ENCODE peak calls at places on chromosome X, in six cellular contexts. K is HepG2, U is SK-N-SH, P is A549, Q is K562, O is GM12878. G is an unnamed sample.

GRCh38 chrX:116317409-116317808 is 119.0 kb upstream of the SLC6A14 start:
- DNase-seq in K (no peak), Q (no peak), U (no peak), O (no peak), P (no peak), G (no peak)

GRCh38 chrX:53831662-53832635 is 145.4 kb upstream of the HUWE1 start:
- DNase-seq in K (peak; percentile 20), P (peak; percentile 40), U (peak; percentile 45), Q (peak; percentile 19), O (peak; percentile 40), G (peak; percentile 48)

GRCh38 chrX:9706426-9706825 is 59.2 kb downstream of the GPR143 start:
- DNase-seq in O (no peak), K (no peak), U (no peak), P (no peak), Q (no peak), G (no peak)

GRCh38 chrX:1484638-1485019 is 31.9 kb upstream of the ASMTL start:
- DNase-seq in O (no peak), K (no peak), U (no peak), Q (no peak), P (no peak), G (no peak)

GRCh38 chrX:100648601-100649417 is 4.8 kb downstream of the SRPX2 start:
- DNase-seq in O (no peak), K (peak; percentile 60), U (no peak), Q (no peak), P (no peak), G (no peak)

GRCh38 chrX:124239324-124239723 is 93.1 kb upstream of the TEX13D start:
- DNase-seq in Q (no peak), O (no peak), P (no peak), K (no peak), U (no peak), G (no peak)

GRCh38 chrX:19579485-19579884 is 64.2 kb upstream of the MAP3K15 start:
- DNase-seq in Q (no peak), U (no peak), K (no peak), P (no peak), O (no peak), G (no peak)

GRCh38 chrX:20529711-20530110 is 263.0 kb upstream of the RPS6KA3 start:
- DNase-seq in U (no peak), P (no peak), O (no peak), Q (no peak), K (no peak), G (no peak)

GRCh38 chrX:53681661-53682060 is 4.9 kb downstream of the HUWE1 start:
- DNase-seq in U (no peak), Q (no peak), O (no peak), K (no peak), P (no peak), G (no peak)

GRCh38 chrX:19257001-19257400 is 86.7 kb upstream of the PDHA1 start:
- DNase-seq in O (no peak), U (no peak), P (no peak), Q (no peak), K (no peak), G (no peak)

GRCh38 chrX:17024896-17025295 is 78.4 kb downstream of the REPS2 start:
- DNase-seq in Q (no peak), U (peak; percentile 36), P (no peak), O (no peak), K (peak; percentile 7), G (peak; percentile 38)

GRCh38 chrX:17735396-17735795 is 1.9 kb upstream of the SCML1 start:
- DNase-seq in Q (no peak), O (no peak), P (no peak), K (peak; percentile 27), U (no peak), G (no peak)

GRCh38 chrX:153766871-153767673 is 3.0 kb downstream of the PLXNB3 start:
- DNase-seq in K (no peak), P (no peak), U (peak; percentile 38), O (no peak), Q (no peak), G (no peak)

GRCh38 chrX:129682979-129683378 is 28.2 kb upstream of the APLN start:
- DNase-seq in K (no peak), P (no peak), Q (no peak), U (no peak), O (no peak), G (no peak)

GRCh38 chrX:133290076-133290475 is 71.9 kb upstream of the TFDP3 start:
- DNase-seq in O (no peak), Q (no peak), K (no peak), U (no peak), P (no peak), G (no peak)

GRCh38 chrX:133783273-133783672 is 202.1 kb downstream of the GPC3 start:
- DNase-seq in K (no peak), P (no peak), U (no peak), Q (no peak), O (peak; percentile 16), G (no peak)

GRCh38 chrX:145190801-145191389 is 56.4 kb upstream of the SPANXN1 start:
- DNase-seq in U (peak; percentile 12), Q (peak; percentile 5), K (peak; percentile 0), O (no peak), P (no peak), G (no peak)

GRCh38 chrX:149652232-149652981 is 20.8 kb upstream of the TMEM185A start:
- DNase-seq in U (no peak), K (no peak), O (no peak), Q (no peak), P (no peak), G (no peak)

GRCh38 chrX:132740316-132741123 is 217.9 kb downstream of the HS6ST2 start:
- DNase-seq in Q (peak; percentile 27), K (no peak), U (peak; percentile 25), O (no peak), P (no peak), G (no peak)

GRCh38 chrX:2645563-2645962 is 45.5 kb upstream of the CD99 start:
- DNase-seq in P (no peak), Q (no peak), U (no peak), K (no peak), O (no peak), G (no peak)

GRCh38 chrX:154840856-154841255 is 6.4 kb upstream of the SMIM9 start:
- DNase-seq in K (peak; percentile 16), U (peak; percentile 45), P (peak; percentile 28), Q (peak; percentile 63), O (no peak), G (no peak)

GRCh38 chrX:123219916-123220315 is 35.8 kb downstream of the GRIA3 start:
- DNase-seq in K (peak; percentile 11), P (no peak), U (peak; percentile 27), Q (no peak), O (no peak), G (no peak)

GRCh38 chrX:40459576-40460158 is 121.1 kb upstream of the ATP6AP2 start:
- DNase-seq in K (no peak), P (no peak), O (no peak), U (peak; percentile 43), Q (no peak), G (peak; percentile 49)

GRCh38 chrX:77493677-77494553 is 46.7 kb downstream of the FGF16 start:
- DNase-seq in Q (peak; percentile 9), P (no peak), K (peak; percentile 7), O (no peak), U (no peak), G (peak; percentile 59)

GRCh38 chrX:21354725-21355124 is 19.5 kb upstream of the CNKSR2 start:
- DNase-seq in Q (no peak), O (no peak), K (peak; percentile 1), U (no peak), P (no peak), G (no peak)

GRCh38 chrX:22095306-22095705 is 63.2 kb downstream of the PHEX start:
- DNase-seq in K (no peak), U (no peak), O (no peak), Q (no peak), P (no peak), G (no peak)

DNA sequence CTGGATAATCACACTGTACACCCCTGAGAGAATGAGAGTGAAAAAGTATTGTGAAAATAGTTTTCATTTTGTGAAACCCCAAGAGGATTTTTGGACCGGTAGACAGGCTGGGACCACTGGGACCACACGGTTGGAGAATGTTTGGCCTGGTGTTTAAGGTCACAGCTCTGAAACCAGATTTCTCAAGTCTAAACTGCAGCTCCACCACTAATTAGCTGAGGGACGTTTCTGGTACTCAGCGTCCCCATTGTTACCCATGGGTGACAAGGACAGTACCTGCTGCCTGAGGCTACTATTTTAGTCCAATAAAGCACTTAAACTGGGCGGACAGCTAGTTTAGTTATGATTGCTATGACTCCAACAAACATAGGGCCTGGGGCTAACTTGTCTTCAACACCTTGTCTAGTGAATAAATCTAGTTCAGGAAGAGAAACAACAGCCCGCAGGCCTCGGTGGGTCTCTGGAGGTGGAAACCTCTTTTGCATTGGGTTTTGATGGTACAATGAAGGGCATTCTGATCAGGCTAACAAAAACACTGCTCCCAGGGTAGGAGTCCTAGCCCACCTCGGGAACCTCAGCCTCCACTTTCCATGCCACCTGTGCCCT is 509 bp upstream of the USP11 start:
- DNase-seq in U (no peak), Q (no peak), O (no peak), P (no peak), K (no peak), G (no peak)
- TF ChIP-seq CHD2 in U (no peak), Q (no peak), O (no peak), P (no peak), K (no peak), G (no peak)

GRCh38 chrX:119654112-119654531 is 38.8 kb downstream of the SEPTIN6 start:
- DNase-seq in O (no peak), U (peak; percentile 12), Q (no peak), P (no peak), K (no peak), G (no peak)

GRCh38 chrX:119659522-119659921 is 33.4 kb downstream of the SEPTIN6 start:
- DNase-seq in U (no peak), O (no peak), P (no peak), K (no peak), Q (no peak), G (no peak)

DNA sequence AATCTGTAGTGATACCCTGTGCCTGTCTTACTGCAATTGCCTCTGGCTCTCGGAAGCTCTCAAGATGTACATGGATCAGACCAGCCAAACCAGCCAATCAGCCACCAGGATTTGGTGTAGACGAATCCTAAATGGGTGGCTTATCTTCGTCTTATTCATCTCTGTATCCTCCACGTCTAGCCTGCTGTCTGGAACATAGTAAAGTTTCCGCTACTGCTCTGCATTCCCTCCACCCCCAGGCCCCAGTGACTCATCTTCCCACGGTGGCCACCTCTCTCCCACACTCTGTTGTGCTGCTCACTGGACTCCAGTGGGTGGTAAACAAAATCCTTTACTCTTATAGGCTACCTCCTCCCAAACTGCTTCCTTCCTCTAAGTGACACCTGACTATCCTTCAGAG is 37.8 kb downstream of the SEPTIN6 start:
- DNase-seq in Q (peak; percentile 54), U (peak; percentile 36), O (no peak), K (no peak), P (no peak), G (no peak)
- TF ChIP-seq CHD2 in Q (no peak), U (no peak), O (no peak), K (no peak), P (no peak), G (no peak)

DNA sequence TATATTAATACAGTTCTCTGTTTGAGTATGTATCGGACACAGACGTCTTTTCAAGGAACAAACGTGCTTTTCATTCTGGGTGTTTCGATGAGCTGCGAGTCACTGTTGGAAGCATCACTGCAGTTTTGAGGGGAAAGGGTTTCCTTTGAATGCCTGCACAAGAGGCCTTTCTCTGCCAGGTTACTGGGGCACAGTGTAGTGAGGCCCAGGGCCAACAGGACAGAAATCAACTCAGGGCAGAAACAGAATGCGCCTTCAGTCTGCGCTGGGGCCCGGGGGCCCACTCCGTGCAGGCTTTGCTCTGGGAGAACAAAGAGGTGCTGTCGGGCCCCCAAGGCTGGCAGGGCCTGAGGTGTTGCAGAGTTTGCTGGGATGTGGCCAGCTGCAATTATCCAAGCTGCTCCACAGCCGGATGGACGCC is 2.3 kb upstream of the PPP2R3B start:
- DNase-seq in Q (no peak), U (no peak), P (no peak), K (peak; percentile 55), O (no peak), G (no peak)
- TF ChIP-seq CHD2 in Q (no peak), U (no peak), P (no peak), K (no peak), O (no peak), G (no peak)

GRCh38 chrX:5726246-5726645 is 502.4 kb downstream of the NLGN4X start:
- DNase-seq in K (no peak), U (no peak), Q (no peak), P (no peak), O (no peak), G (no peak)
- TF ChIP-seq CHD2 in K (no peak), U (no peak), Q (no peak), P (no peak), O (no peak), G (no peak)

G was measured in H1.